ENCODE peak calls at places on chromosomes 4 and X, in eight cellular contexts. V is Panc1, O is OCI-LY7, T is K562, P is adrenal gland, M is ovary, D is endothelial cell of umbilical vein, I is pancreas. S is an unnamed sample.

GRCh38 chr4:102878901-102879300 is 10.1 kb downstream of the CISD2 start:
- DNase-seq in V (no peak), O (no peak), T (no peak), P (no peak), M (no peak), D (no peak), I (no peak), S (no peak)

GRCh38 chr4:127631420-127631819 is 1.3 kb upstream of the INTU start:
- DNase-seq in V (no peak), O (no peak), T (peak; percentile 14), P (no peak), M (no peak), D (peak; percentile 64), I (no peak), S (no peak)

GRCh38 chrX:44874481-44875184 is 1.6 kb downstream of the KDM6A start:
- DNase-seq in V (no peak), O (peak; percentile 37), T (peak; percentile 76), P (peak; percentile 33), M (no peak), D (peak; percentile 57), I (peak; percentile 9), S (no peak)

GRCh38 chrX:155148724-155149537 is 67.3 kb upstream of the VBP1 start:
- DNase-seq in V (no peak), O (peak; percentile 17), T (peak; percentile 14), P (peak; percentile 31), M (no peak), D (peak; percentile 20), I (no peak), S (no peak)

GRCh38 chr4:15778191-15778741 is at the start of gene CD38:
- DNase-seq in V (no peak), O (peak; percentile 94), T (no peak), P (no peak), M (peak; percentile 12), D (no peak), I (no peak), S (peak; percentile 69)

GRCh38 chr4:535924-536281 is 36.9 kb downstream of the PIGG start:
- DNase-seq in V (no peak), O (no peak), T (no peak), P (no peak), M (no peak), D (no peak), I (no peak), S (no peak)

GRCh38 chr4:106698621-106699195 is 330.1 kb upstream of the GIMD1 start:
- DNase-seq in V (no peak), O (no peak), T (no peak), P (no peak), M (no peak), D (no peak), I (no peak), S (no peak)

GRCh38 chr4:114562176-114562904 is 36.3 kb upstream of the UGT8 start:
- DNase-seq in V (no peak), O (no peak), T (no peak), P (no peak), M (no peak), D (no peak), I (no peak), S (no peak)

GRCh38 chr4:172153694-172154093 is 340.5 kb downstream of the GALNTL6 start:
- DNase-seq in V (no peak), O (no peak), T (no peak), P (no peak), M (no peak), D (no peak), I (no peak), S (no peak)

GRCh38 chrX:23035493-23035892 is 35.7 kb downstream of the DDX53 start:
- DNase-seq in V (no peak), O (no peak), T (no peak), P (no peak), M (no peak), D (no peak), I (no peak), S (no peak)

GRCh38 chrX:133961046-133961445 is 24.3 kb downstream of the GPC3 start:
- DNase-seq in V (no peak), O (no peak), T (no peak), P (no peak), M (no peak), D (no peak), I (no peak), S (no peak)

GRCh38 chr4:176566769-176567168 is 226.0 kb downstream of the VEGFC start:
- DNase-seq in V (no peak), O (no peak), T (no peak), P (no peak), M (no peak), D (peak; percentile 41), I (no peak), S (no peak)

GRCh38 chr4:127783026-127783769 is 1.1 kb downstream of the HSPA4L start:
- DNase-seq in V (no peak), O (no peak), T (peak; percentile 65), P (peak; percentile 78), M (peak; percentile 75), D (peak; percentile 89), I (peak; percentile 68), S (peak; percentile 62)

GRCh38 chrX:114800719-114801118 is 216.7 kb downstream of the IL13RA2 start:
- DNase-seq in V (no peak), O (no peak), T (peak; percentile 2), P (no peak), M (no peak), D (no peak), I (no peak), S (no peak)

GRCh38 chr4:90127223-90127705 is at the start of gene CCSER1:
- DNase-seq in V (no peak), O (no peak), T (no peak), P (peak; percentile 49), M (peak; percentile 64), D (peak; percentile 66), I (peak; percentile 81), S (peak; percentile 80)

GRCh38 chr4:48557478-48557877 is 67.4 kb downstream of the ZAR1 start:
- DNase-seq in V (no peak), O (no peak), T (peak; percentile 12), P (no peak), M (no peak), D (no peak), I (no peak), S (no peak)

GRCh38 chrX:107739541-107739940 is 36.0 kb downstream of the TSC22D3 start:
- DNase-seq in V (no peak), O (no peak), T (no peak), P (no peak), M (no peak), D (no peak), I (no peak), S (no peak)

GRCh38 chr4:185955817-185956542 is 113.0 kb upstream of the TLR3 start:
- DNase-seq in V (no peak), O (no peak), T (no peak), P (no peak), M (no peak), D (no peak), I (no peak), S (no peak)

GRCh38 chrX:77014655-77015377 is 432.4 kb upstream of the FGF16 start:
- DNase-seq in V (no peak), O (peak; percentile 57), T (no peak), P (no peak), M (no peak), D (no peak), I (no peak), S (no peak)

GRCh38 chrX:119427024-119427794 is 28.1 kb downstream of the SLC25A43 start:
- DNase-seq in V (no peak), O (peak; percentile 78), T (peak; percentile 53), P (no peak), M (no peak), D (no peak), I (no peak), S (no peak)

GRCh38 chrX:41164469-41164868 is 79.2 kb downstream of the USP9X start:
- DNase-seq in V (no peak), O (no peak), T (no peak), P (no peak), M (no peak), D (no peak), I (peak; percentile 55), S (no peak)

GRCh38 chr4:16794816-16795445 is 103.5 kb downstream of the LDB2 start:
- DNase-seq in V (no peak), O (peak; percentile 37), T (peak; percentile 30), P (peak; percentile 60), M (no peak), D (peak; percentile 83), I (peak; percentile 43), S (peak; percentile 44)

GRCh38 chr4:123866796-123867195 is 470.2 kb downstream of the SPRY1 start:
- DNase-seq in V (no peak), O (no peak), T (no peak), P (no peak), M (no peak), D (no peak), I (no peak), S (no peak)

GRCh38 chrX:153651540-153652079 is 4.6 kb downstream of the DUSP9 start:
- DNase-seq in V (no peak), O (peak; percentile 24), T (no peak), P (peak; percentile 9), M (no peak), D (no peak), I (no peak), S (no peak)
- TF ChIP-seq CTCF in V (peak; percentile 71), O (peak; percentile 54), T (peak; percentile 38), P (no peak), M (no peak), D (peak; percentile 21), I (no peak), S (no peak)

GRCh38 chrX:80335062-80335830 is 85.0 kb upstream of the TENT5D start:
- DNase-seq in V (no peak), O (no peak), T (peak; percentile 4), P (peak; percentile 72), M (peak; percentile 75), D (no peak), I (peak; percentile 63), S (peak; percentile 69)
- H3K4me1 ChIP-seq in V (no peaks in the 10 kb centered on the region), O (no peaks in the 10 kb centered on the region), T (no peaks in the 10 kb centered on the region), P (no peaks in the 10 kb centered on the region), M (no peaks in the 10 kb centered on the region), D (no peaks in the 10 kb centered on the region), I (no peaks in the 10 kb centered on the region), S (no peaks in the 10 kb centered on the region)

GRCh38 chrX:8873956-8874355 is 72.8 kb upstream of the FAM9A start:
- DNase-seq in V (no peak), O (no peak), T (no peak), P (no peak), M (no peak), D (no peak), I (no peak), S (no peak)

DNA sequence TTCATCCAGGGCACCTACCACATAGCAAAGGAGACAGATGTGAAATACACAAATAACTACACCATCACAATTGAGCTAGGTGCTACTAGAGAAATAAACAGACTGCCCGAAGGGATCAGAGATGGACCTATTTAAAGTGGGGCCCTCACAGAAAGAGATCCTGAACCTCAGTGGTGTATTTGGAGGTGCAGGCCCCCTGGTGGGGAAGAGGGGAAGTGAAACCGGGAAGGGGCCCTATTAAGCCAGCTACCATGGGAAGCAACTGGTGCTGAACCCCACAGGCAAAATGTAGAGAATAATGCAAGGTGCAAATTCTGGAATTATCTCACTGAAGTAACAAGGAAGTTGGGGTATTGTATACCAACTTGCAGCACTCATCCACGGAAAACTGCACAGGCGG is 78.6 kb upstream of the FAM9A start:
- DNase-seq in V (no peak), O (peak; percentile 14), T (peak; percentile 35), P (peak; percentile 16), M (no peak), D (peak; percentile 9), I (no peak), S (peak; percentile 31)
- TF ChIP-seq CTCF in V (peak; percentile 61), O (peak; percentile 69), T (peak; percentile 56), P (peak; percentile 38), M (no peak), D (peak; percentile 67), I (peak; percentile 26), S (peak; percentile 27)

GRCh38 chr4:41189076-41189475 is 25.3 kb downstream of the APBB2 start:
- DNase-seq in V (no peak), O (no peak), T (no peak), P (no peak), M (no peak), D (no peak), I (no peak), S (no peak)
- H3K4me1 ChIP-seq in V (peaks cover 11% of the 10 kb centered on the region), O (peaks cover 59% of the 10 kb centered on the region), T (no peaks in the 10 kb centered on the region), P (no peaks in the 10 kb centered on the region), M (peaks cover 5% of the 10 kb centered on the region), D (peaks cover 35% of the 10 kb centered on the region), I (peaks cover 11% of the 10 kb centered on the region), S (peaks cover 5% of the 10 kb centered on the region)

S was measured in mucosa of descending colon.